ENCODE peak calls at places on chromosomes 5 and 9, in seven cellular contexts. F is nephron progenitor cell, S is progenitor cell of endocrine pancreas, M is OCI-LY7, O is cardiac fibroblast, I is GM23338, E is GM20000. U is an unnamed sample.
A peak's percentile ranks its signal among the peaks of the same experiment; 100 is the strongest.

GRCh38 chr5:147417133-147417813 is 92.6 kb downstream of the DPYSL3 start:
- DNase-seq in O (peak; percentile 81), S (no peak), I (no peak), F (no peak), M (no peak), E (no peak), U (no peak)

GRCh38 chr9:93302586-93303257 is 118.8 kb downstream of the WNK2 start:
- DNase-seq in S (peak; percentile 45), I (peak; percentile 81), M (peak; percentile 86), F (peak; percentile 52), E (peak; percentile 83), O (peak; percentile 66), U (no peak)

GRCh38 chr9:6656901-6657300 is 11.4 kb upstream of the GLDC start:
- DNase-seq in O (no peak), F (no peak), S (no peak), M (no peak), I (no peak), E (no peak), U (no peak)

GRCh38 chr5:146002491-146002890 is 66.1 kb downstream of the SH3RF2 start:
- DNase-seq in M (no peak), E (no peak), I (no peak), O (no peak), F (no peak), S (no peak), U (no peak)

GRCh38 chr5:172102913-172103629 is 85.0 kb downstream of the STK10 start:
- DNase-seq in O (peak; percentile 98), S (no peak), I (peak; percentile 77), F (peak; percentile 30), M (no peak), E (no peak), U (no peak)

GRCh38 chr9:129863059-129863690 is 27.9 kb downstream of the USP20 start:
- DNase-seq in I (no peak), M (peak; percentile 46), S (no peak), O (peak; percentile 62), E (no peak), F (peak; percentile 41), U (no peak)

GRCh38 chr9:83274787-83275186 is 211.8 kb upstream of the RASEF start:
- DNase-seq in I (no peak), F (no peak), E (no peak), O (no peak), M (no peak), S (no peak), U (no peak)

GRCh38 chr5:138594305-138595058 is 19.3 kb upstream of the HSPA9 start:
- DNase-seq in S (no peak), M (no peak), O (no peak), F (no peak), E (no peak), I (peak; percentile 39), U (no peak)

GRCh38 chr5:14216902-14217301 is 73.8 kb downstream of the TRIO start:
- DNase-seq in I (peak; percentile 81), O (no peak), M (no peak), S (no peak), E (no peak), F (no peak), U (no peak)

GRCh38 chr9:135306699-135307098 is 172.9 kb upstream of the PPP1R26 start:
- DNase-seq in S (no peak), M (no peak), O (no peak), I (no peak), E (no peak), F (no peak), U (no peak)

DNA sequence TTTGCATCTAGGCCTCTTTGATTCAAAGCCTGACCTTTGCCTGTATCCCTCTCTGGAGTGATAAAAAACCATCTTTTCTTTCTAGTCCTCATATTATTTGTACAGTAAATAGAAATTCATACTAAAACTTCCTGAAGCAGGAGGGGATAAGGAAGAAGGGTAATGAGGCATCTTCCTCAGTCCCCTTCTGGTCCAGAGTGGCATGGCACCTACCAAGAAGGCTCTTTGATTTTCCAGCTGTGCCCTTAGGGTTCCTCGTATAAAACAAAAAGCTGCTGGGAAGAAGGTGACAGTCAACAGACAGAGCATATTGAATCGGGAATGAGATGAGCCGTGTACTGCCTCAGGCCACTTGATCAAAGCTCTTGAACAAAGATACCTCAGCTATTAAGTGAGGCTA is 71.9 kb upstream of the SPDL1 start:
- DNase-seq in O (no peak), F (no peak), M (no peak), I (peak; percentile 30), E (no peak), S (no peak), U (no peak)
- TF ChIP-seq CTCF in O (peak; percentile 23), F (no peak), M (peak; percentile 12), I (peak; percentile 32), E (no peak), S (peak; percentile 38), U (no peak)

GRCh38 chr5:123949807-123950206 is 437.8 kb downstream of the CSNK1G3 start:
- DNase-seq in E (no peak), F (no peak), I (no peak), M (no peak), S (no peak), O (no peak), U (no peak)
- TF ChIP-seq CTCF in E (no peak), F (no peak), I (no peak), M (no peak), S (no peak), O (no peak), U (no peak)

GRCh38 chr5:166083183-166083959 is 2208.1 kb upstream of the WWC1 start:
- DNase-seq in E (no peak), M (no peak), S (no peak), O (no peak), F (no peak), I (peak; percentile 34), U (no peak)
- TF ChIP-seq CTCF in E (no peak), M (no peak), S (no peak), O (no peak), F (no peak), I (no peak), U (no peak)

GRCh38 chr9:124769451-124770358 is 1.4 kb downstream of the NR6A1 start:
- DNase-seq in S (no peak), F (peak; percentile 69), O (no peak), E (no peak), I (peak; percentile 77), M (peak; percentile 47), U (no peak)

GRCh38 chr9:124770359-124771020 is 621 bp downstream of the NR6A1 start:
- DNase-seq in O (no peak), F (peak; percentile 60), M (peak; percentile 61), S (no peak), E (peak; percentile 72), I (peak; percentile 76), U (no peak)

GRCh38 chr9:124773473-124774130 is 2.5 kb upstream of the NR6A1 start:
- DNase-seq in S (no peak), M (no peak), E (no peak), F (no peak), I (no peak), O (no peak), U (no peak)

GRCh38 chr9:124771867-124772621 is 933 bp upstream of the NR6A1 start:
- DNase-seq in S (peak; percentile 83), F (peak; percentile 87), I (peak; percentile 90), E (peak; percentile 72), M (peak; percentile 68), O (peak; percentile 72), U (no peak)

GRCh38 chr9:124771021-124771866 is at the start of gene NR6A1:
- DNase-seq in E (peak; percentile 98), F (peak; percentile 97), S (peak; percentile 95), I (peak; percentile 99), O (peak; percentile 96), M (peak; percentile 98), U (peak; percentile 94)
- TF ChIP-seq CTCF in E (peak; percentile 15), F (no peak), S (peak; percentile 40), I (no peak), O (no peak), M (peak; percentile 53), U (no peak)

GRCh38 chr9:128370752-128371621 is at the start of gene URM1:
- DNase-seq in M (peak; percentile 95), S (peak; percentile 83), I (peak; percentile 97), O (peak; percentile 96), E (peak; percentile 97), F (peak; percentile 90), U (peak; percentile 97)
- TF ChIP-seq CTCF in M (no peak), S (no peak), I (no peak), O (peak; percentile 2), E (no peak), F (no peak), U (no peak)

GRCh38 chr5:91225848-91226686 is 157.1 kb downstream of the ARRDC3 start:
- DNase-seq in I (peak; percentile 90), M (peak; percentile 67), O (no peak), S (peak; percentile 20), E (peak; percentile 36), F (peak; percentile 16), U (no peak)
- TF ChIP-seq CTCF in I (peak; percentile 82), M (peak; percentile 81), O (no peak), S (peak; percentile 62), E (peak; percentile 58), F (peak; percentile 19), U (no peak)

GRCh38 chr5:119212026-119212425 is 141.1 kb downstream of the DMXL1 start:
- DNase-seq in E (no peak), S (no peak), F (no peak), I (peak; percentile 6), M (no peak), O (no peak), U (no peak)
- TF ChIP-seq CTCF in E (no peak), S (no peak), F (no peak), I (peak; percentile 34), M (no peak), O (no peak), U (no peak)

GRCh38 chr5:110496276-110496675 is 230.2 kb downstream of the TMEM232 start:
- DNase-seq in I (no peak), S (no peak), M (no peak), O (no peak), E (no peak), F (no peak), U (no peak)
- TF ChIP-seq CTCF in I (no peak), S (no peak), M (no peak), O (no peak), E (no peak), F (no peak), U (no peak)